ENCODE peak calls at places on chromosomes 4 and X, in seven cellular contexts. X is thoracic aorta; F is NT2/D1; B is CD4-positive, CD25-positive, alpha-beta regulatory T cell; Y is lower lobe of right lung; U is AG04449; V is HepG2. S is an unnamed sample.

GRCh38 chr4:3111461-3111860 is 37.0 kb downstream of the HTT start:
- DNase-seq in X (no peak), F (no peak), B (no peak), Y (no peak), U (no peak), V (no peak), S (no peak)

GRCh38 chr4:71456841-71457240 is 118.0 kb downstream of the SLC4A4 start:
- DNase-seq in X (no peak), F (no peak), B (no peak), Y (no peak), U (peak), V (peak), S (no peak)

GRCh38 chrX:101999644-102000539 is 68.1 kb upstream of the ZMAT1 start:
- DNase-seq in X (no peak), F (peak), B (no peak), Y (no peak), U (no peak), V (no peak), S (no peak)

GRCh38 chrX:124215786-124216185 is 116.7 kb upstream of the TEX13D start:
- DNase-seq in X (no peak), F (no peak), B (no peak), Y (no peak), U (no peak), V (no peak), S (no peak)

GRCh38 chr4:104815593-104816156 is 321.0 kb upstream of the CXXC4 start:
- DNase-seq in X (no peak), F (no peak), B (no peak), Y (no peak), U (no peak), V (no peak), S (no peak)

GRCh38 chr4:113248320-113248719 is 198.9 kb downstream of the ANK2 start:
- DNase-seq in X (no peak), F (peak), B (no peak), Y (no peak), U (no peak), V (peak), S (peak)

GRCh38 chr4:123463869-123464268 is 67.3 kb downstream of the SPRY1 start:
- DNase-seq in X (no peak), F (no peak), B (no peak), Y (no peak), U (no peak), V (no peak), S (no peak)

GRCh38 chr4:24625091-24625490 is 40.7 kb upstream of the DHX15 start:
- DNase-seq in X (no peak), F (no peak), B (no peak), Y (no peak), U (no peak), V (peak), S (no peak)

GRCh38 chr4:176539091-176539784 is 219.5 kb downstream of the SPCS3 start:
- DNase-seq in X (no peak), F (no peak), B (no peak), Y (no peak), U (no peak), V (no peak), S (no peak)

GRCh38 chr4:102411416-102411815 is 66.1 kb upstream of the SLC39A8 start:
- DNase-seq in X (no peak), F (no peak), B (no peak), Y (no peak), U (no peak), V (no peak), S (no peak)

GRCh38 chr4:23041501-23041900 is 348.8 kb downstream of the GBA3 start:
- DNase-seq in X (no peak), F (no peak), B (no peak), Y (no peak), U (no peak), V (no peak), S (no peak)

GRCh38 chr4:40321671-40322131 is 13.4 kb upstream of the CHRNA9 start:
- DNase-seq in X (no peak), F (no peak), B (no peak), Y (no peak), U (peak), V (no peak), S (no peak)

GRCh38 chr4:163651761-163652160 is 157.3 kb downstream of the TMA16 start:
- DNase-seq in X (no peak), F (no peak), B (no peak), Y (no peak), U (no peak), V (no peak), S (no peak)

GRCh38 chr4:114598191-114599121 is at the start of gene UGT8:
- DNase-seq in X (no peak), F (peak), B (no peak), Y (peak), U (no peak), V (no peak), S (peak)

GRCh38 chr4:83708500-83709175 is 172.7 kb downstream of the GPAT3 start:
- DNase-seq in X (no peak), F (peak), B (no peak), Y (no peak), U (no peak), V (no peak), S (no peak)

GRCh38 chr4:151324124-151324448 is 1.3 kb downstream of the SH3D19 start:
- DNase-seq in X (no peak), F (no peak), B (no peak), Y (no peak), U (no peak), V (no peak), S (no peak)
- H3K4me3 ChIP-seq in X (peak), F (peak), B (no peak), Y (peak), U (peak), V (peak), S (no peak)

DNA sequence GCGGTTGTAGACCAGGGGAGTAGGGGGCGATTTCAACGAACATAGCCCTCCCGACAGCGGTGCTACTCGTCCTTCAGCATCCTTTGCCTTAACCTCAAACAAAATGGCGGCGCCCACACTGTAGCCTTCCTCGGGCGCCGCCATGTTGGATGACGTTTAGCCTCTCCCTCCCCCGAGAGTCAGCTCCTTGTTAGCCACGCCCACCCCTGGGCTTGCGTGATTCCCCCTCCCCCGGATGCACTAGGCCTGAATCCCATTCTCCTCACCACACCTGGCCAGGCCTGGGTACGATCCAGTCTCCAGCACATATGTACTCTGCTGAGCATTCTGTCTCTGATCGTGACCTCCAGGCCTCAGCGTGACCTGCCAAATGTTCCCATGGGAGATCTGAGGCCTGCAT is 49.0 kb upstream of the ZNF157 start:
- DNase-seq in X (no peak), F (peak), B (no peak), Y (peak), U (no peak), V (no peak), S (no peak)
- H3K4me3 ChIP-seq in X (no peak), F (peak), B (no peak), Y (no peak), U (no peak), V (no peak), S (no peak)

GRCh38 chrX:154378059-154378798 is 866 bp upstream of the EMD start:
- DNase-seq in X (no peak), F (no peak), B (no peak), Y (peak), U (no peak), V (no peak), S (peak)
- H3K4me3 ChIP-seq in X (peak), F (peak), B (no peak), Y (peak), U (peak), V (peak), S (peak)

GRCh38 chrX:134885336-134886016 is 105.3 kb upstream of the SMIM10 start:
- DNase-seq in X (no peak), F (no peak), B (no peak), Y (no peak), U (no peak), V (peak), S (no peak)
- H3K4me3 ChIP-seq in X (no peak), F (no peak), B (no peak), Y (no peak), U (no peak), V (no peak), S (no peak)

S was measured in BE2C.